ENCODE peak calls at places on chromosomes 3 and 15, in four cellular contexts. Y is esophagus squamous epithelium, C is adrenal gland, S is stomach. F is an unnamed sample.

GRCh38 chr3:49785565-49786356 is 581 bp downstream of the IP6K1 start:
- DNase-seq in S (peak; percentile 39), Y (no peak), C (peak; percentile 48), F (peak; percentile 70)

GRCh38 chr3:169348981-169349942 is 314.2 kb downstream of the MECOM start:
- DNase-seq in C (no peak), Y (no peak), S (no peak), F (no peak)

GRCh38 chr3:108430540-108430939 is 79.9 kb downstream of the MYH15 start:
- DNase-seq in C (no peak), S (no peak), Y (no peak), F (no peak)

GRCh38 chr15:92981333-92981732 is 81.2 kb downstream of the CHD2 start:
- DNase-seq in Y (no peak), S (no peak), C (no peak), F (no peak)

GRCh38 chr3:126245811-126246727 is 65.7 kb upstream of the ALDH1L1 start:
- DNase-seq in Y (no peak), C (peak; percentile 58), S (peak; percentile 63), F (peak; percentile 61)

GRCh38 chr15:82647045-82647834 is at the start of gene CPEB1:
- DNase-seq in C (peak; percentile 71), Y (no peak), S (no peak), F (peak; percentile 51)

GRCh38 chr3:78154521-78155186 is 1114.8 kb downstream of the ROBO2 start:
- DNase-seq in C (no peak), S (no peak), Y (no peak), F (no peak)

GRCh38 chr3:15815696-15816095 is 17.9 kb upstream of the ANKRD28 start:
- DNase-seq in S (no peak), C (no peak), Y (no peak), F (no peak)

GRCh38 chr3:172616061-172616461 is 92.8 kb upstream of the TNFSF10 start:
- DNase-seq in Y (no peak), S (no peak), C (no peak), F (no peak)

GRCh38 chr15:63909819-63910437 is 76.2 kb upstream of the HERC1 start:
- DNase-seq in C (peak; percentile 53), Y (no peak), S (no peak), F (peak; percentile 80)

GRCh38 chr3:39267631-39268553 is 11.9 kb downstream of the CX3CR1 start:
- DNase-seq in C (no peak), S (no peak), Y (no peak), F (no peak)

GRCh38 chr3:47404955-47405790 is 24.4 kb downstream of the PTPN23 start:
- DNase-seq in S (peak; percentile 56), C (peak; percentile 70), Y (no peak), F (peak; percentile 65)

GRCh38 chr3:98574157-98574556 is 19.3 kb downstream of the CPOX start:
- DNase-seq in C (no peak), Y (no peak), S (no peak), F (no peak)

GRCh38 chr15:52289629-52290081 is 5.9 kb downstream of the MYO5C start:
- DNase-seq in C (no peak), S (peak; percentile 66), Y (no peak), F (peak; percentile 74)

GRCh38 chr3:16770792-16771191 is 114.0 kb upstream of the PLCL2 start:
- DNase-seq in S (no peak), C (no peak), Y (no peak), F (no peak)

GRCh38 chr3:61358364-61358763 is 107.1 kb upstream of the FHIT start:
- DNase-seq in Y (no peak), C (peak; percentile 75), S (peak; percentile 49), F (peak; percentile 91)

GRCh38 chr15:72042054-72042453 is 75.9 kb downstream of the MYO9A start:
- DNase-seq in C (no peak), Y (no peak), S (no peak), F (no peak)

GRCh38 chr3:157127268-157127667 is 32.7 kb downstream of the CCNL1 start:
- DNase-seq in S (no peak), Y (no peak), C (no peak), F (no peak)

GRCh38 chr3:29168686-29169085 is 112.2 kb upstream of the RBMS3 start:
- DNase-seq in C (no peak), Y (no peak), S (no peak), F (no peak)

DNA sequence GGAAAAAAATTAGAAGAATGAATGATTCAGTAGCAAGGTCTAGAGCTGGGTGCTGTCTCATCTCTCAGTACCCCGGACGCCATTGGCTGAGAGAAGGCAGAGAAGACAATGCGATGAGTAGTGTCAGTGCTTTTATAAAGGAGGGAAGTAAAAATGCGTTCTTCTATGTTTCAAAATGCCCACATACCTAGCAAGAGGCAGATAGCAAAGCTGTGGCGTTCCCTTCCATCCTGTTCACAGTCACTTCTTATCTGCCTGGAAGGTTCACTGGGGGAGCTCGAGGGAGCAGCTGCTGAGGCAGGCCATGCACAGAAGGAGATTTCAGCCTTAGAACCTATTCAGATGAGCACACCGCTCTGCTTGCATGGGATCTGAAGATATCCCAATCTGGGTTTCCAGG is 234.0 kb downstream of the RPLP1 start:
- DNase-seq in S (no peak), C (no peak), Y (no peak), F (no peak)
- H3K4me3 ChIP-seq in S (no peak overlapping the region), C (no peak overlapping the region), Y (no peak overlapping the region), F (no peak overlapping the region)

GRCh38 chr3:9405756-9406155 is 8.3 kb downstream of the SETD5 start:
- DNase-seq in Y (no peak), C (no peak), S (no peak), F (no peak)
- TF ChIP-seq POLR2A in Y (no peak), C (no peak), S (no peak), F (no peak)

DNA sequence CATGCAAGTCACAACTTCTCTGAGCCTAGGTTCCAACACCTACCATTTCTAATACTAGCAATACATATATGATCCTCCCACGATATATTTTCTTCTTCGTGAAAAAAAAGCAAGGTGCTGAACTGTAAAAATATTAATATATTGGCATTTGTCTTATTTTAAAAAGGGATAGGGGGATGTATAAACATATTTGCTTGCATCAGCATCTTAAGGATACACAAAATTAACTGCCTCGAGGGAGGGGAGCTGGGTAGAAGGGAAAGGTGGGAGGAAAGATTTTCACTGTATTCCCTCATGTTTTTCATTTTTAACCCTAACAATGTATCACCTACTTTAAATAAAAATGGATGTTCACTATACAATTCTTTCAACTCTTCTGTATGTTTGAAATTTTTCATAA is 1.3 kb downstream of the HACD2 start:
- DNase-seq in S (no peak), C (no peak), Y (no peak), F (no peak)
- H3K4me3 ChIP-seq in S (peak overlapping the region; percentile 94), C (no peak overlapping the region), Y (peak overlapping the region; percentile 89), F (no peak overlapping the region)

GRCh38 chr3:129160891-129161859 is at the start of gene ISY1:
- DNase-seq in S (peak; percentile 90), Y (peak; percentile 54), C (peak; percentile 92), F (peak; percentile 88)
- TF ChIP-seq POLR2A in S (no peak), Y (no peak), C (peak; percentile 86), F (no peak)

F was measured in thyroid gland.